ENCODE peak calls at places on chromosomes 2 and 18, in five cellular contexts. One of them, this sample, is unnamed. For H3K36me3 and H3K27me3, the result is how much of the 10 kb centered on the place peaks cover.

GRCh38 chr2:45960057-45960863 is 308.8 kb downstream of the PRKCE start:
- DNase-seq in uterus: no peak
- DNase-seq in SJSA1: no peak
- DNase-seq in adrenal gland: no peak
- DNase-seq in right lobe of liver: no peak
- DNase-seq in this sample: no peak

GRCh38 chr2:140734992-140735391 is 1395.8 kb downstream of the LRP1B start:
- DNase-seq in right lobe of liver: no peak
- DNase-seq in adrenal gland: no peak
- DNase-seq in uterus: no peak
- DNase-seq in SJSA1: no peak
- DNase-seq in this sample: no peak

GRCh38 chr2:134260726-134261125 is 6.9 kb downstream of the MGAT5 start:
- DNase-seq in adrenal gland: no peak
- DNase-seq in SJSA1: peak
- DNase-seq in right lobe of liver: no peak
- DNase-seq in uterus: no peak
- DNase-seq in this sample: no peak

GRCh38 chr18:8045890-8046289 is 478.8 kb downstream of the PTPRM start:
- DNase-seq in adrenal gland: no peak
- DNase-seq in SJSA1: no peak
- DNase-seq in uterus: no peak
- DNase-seq in right lobe of liver: no peak
- DNase-seq in this sample: no peak

GRCh38 chr2:20664071-20664390 is 2.9 kb upstream of the GDF7 start:
- DNase-seq in SJSA1: no peak
- DNase-seq in adrenal gland: no peak
- DNase-seq in right lobe of liver: no peak
- DNase-seq in uterus: no peak
- DNase-seq in this sample: no peak

GRCh38 chr2:73281244-73281643 is 3.0 kb downstream of the FBXO41 start:
- DNase-seq in uterus: no peak
- DNase-seq in right lobe of liver: no peak
- DNase-seq in SJSA1: no peak
- DNase-seq in adrenal gland: no peak
- DNase-seq in this sample: no peak

GRCh38 chr2:146579154-146579930 is 1265.5 kb upstream of the ACVR2A start:
- DNase-seq in uterus: no peak
- DNase-seq in SJSA1: peak
- DNase-seq in right lobe of liver: no peak
- DNase-seq in adrenal gland: no peak
- DNase-seq in this sample: no peak

GRCh38 chr2:172931256-172931894 is 144.3 kb upstream of the MAP3K20 start:
- DNase-seq in uterus: peak
- DNase-seq in adrenal gland: peak
- DNase-seq in right lobe of liver: no peak
- DNase-seq in SJSA1: peak
- DNase-seq in this sample: no peak

GRCh38 chr2:205759286-205759685 is 77.0 kb downstream of the NRP2 start:
- DNase-seq in uterus: no peak
- DNase-seq in right lobe of liver: no peak
- DNase-seq in SJSA1: no peak
- DNase-seq in adrenal gland: no peak
- DNase-seq in this sample: no peak

GRCh38 chr18:9136315-9137141 is at the start of gene ANKRD12:
- DNase-seq in uterus: peak
- DNase-seq in right lobe of liver: peak
- DNase-seq in SJSA1: peak
- DNase-seq in adrenal gland: peak
- DNase-seq in this sample: peak

GRCh38 chr2:7539077-7539476 is 621.9 kb downstream of the RNF144A start:
- DNase-seq in SJSA1: no peak
- DNase-seq in adrenal gland: no peak
- DNase-seq in uterus: no peak
- DNase-seq in right lobe of liver: no peak
- DNase-seq in this sample: no peak

GRCh38 chr2:88959480-88960204 is 268.2 kb downstream of the RPIA start:
- DNase-seq in uterus: no peak
- DNase-seq in adrenal gland: no peak
- DNase-seq in right lobe of liver: no peak
- DNase-seq in SJSA1: no peak
- DNase-seq in this sample: no peak

GRCh38 chr2:236568068-236568921 is 1.3 kb upstream of the ACKR3 start:
- DNase-seq in right lobe of liver: peak
- DNase-seq in SJSA1: no peak
- DNase-seq in adrenal gland: peak
- DNase-seq in uterus: peak
- DNase-seq in this sample: peak

GRCh38 chr2:171522057-171522803 is at the start of gene CYBRD1:
- DNase-seq in uterus: peak
- DNase-seq in SJSA1: peak
- DNase-seq in right lobe of liver: peak
- DNase-seq in adrenal gland: peak
- DNase-seq in this sample: peak

GRCh38 chr2:130845507-130846085 is 8.9 kb downstream of the ARHGEF4 start:
- DNase-seq in SJSA1: no peak
- DNase-seq in right lobe of liver: no peak
- DNase-seq in uterus: no peak
- DNase-seq in adrenal gland: no peak
- DNase-seq in this sample: no peak

GRCh38 chr2:165911231-165911630 is 42.3 kb downstream of the TTC21B start:
- DNase-seq in right lobe of liver: no peak
- DNase-seq in adrenal gland: no peak
- DNase-seq in SJSA1: no peak
- DNase-seq in uterus: no peak
- DNase-seq in this sample: no peak

GRCh38 chr2:18045230-18045629 is 166.8 kb downstream of the KCNS3 start:
- DNase-seq in uterus: no peak
- DNase-seq in SJSA1: no peak
- DNase-seq in right lobe of liver: no peak
- DNase-seq in adrenal gland: no peak
- DNase-seq in this sample: no peak

GRCh38 chr2:106759962-106760361 is 126.0 kb downstream of the ST6GAL2 start:
- DNase-seq in SJSA1: no peak
- DNase-seq in right lobe of liver: no peak
- DNase-seq in adrenal gland: no peak
- DNase-seq in uterus: no peak
- DNase-seq in this sample: no peak

GRCh38 chr2:118492335-118492734 is 355.1 kb downstream of the EN1 start:
- DNase-seq in uterus: no peak
- DNase-seq in right lobe of liver: no peak
- DNase-seq in SJSA1: no peak
- DNase-seq in adrenal gland: no peak
- DNase-seq in this sample: no peak

DNA sequence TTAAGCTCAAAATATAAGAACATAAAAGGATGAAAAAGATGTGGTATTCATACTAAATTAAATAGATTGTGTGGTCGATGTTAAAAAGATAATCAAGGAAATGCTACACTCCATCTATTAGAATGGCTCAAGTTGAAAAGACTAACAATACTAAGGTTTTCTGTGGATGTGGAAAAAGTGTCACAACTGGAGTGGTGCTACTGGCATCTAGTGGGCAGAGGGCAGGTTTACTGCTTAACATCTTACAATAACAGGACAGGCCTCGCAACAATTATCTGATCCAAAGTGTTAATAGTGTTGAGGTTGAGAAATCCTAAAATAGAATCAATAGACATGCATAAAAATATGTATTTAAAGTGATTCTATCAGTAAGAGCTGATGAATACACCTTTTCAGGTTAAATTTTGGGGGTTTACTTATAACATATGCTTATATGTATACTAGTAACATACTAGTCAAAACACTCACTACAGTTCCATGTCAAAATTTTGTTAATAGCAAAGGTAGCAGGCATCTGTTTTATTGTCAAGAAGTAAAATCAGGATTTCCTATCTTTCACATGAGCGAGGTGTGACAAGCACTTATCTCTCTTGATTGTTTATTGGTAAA is 91.5 kb upstream of the TMEFF2 start:
- DNase-seq in uterus: no peak
- DNase-seq in right lobe of liver: no peak
- DNase-seq in adrenal gland: no peak
- DNase-seq in SJSA1: peak
- DNase-seq in this sample: no peak
- H3K27ac ChIP-seq in uterus: no peak
- H3K27ac ChIP-seq in right lobe of liver: no peak
- H3K27ac ChIP-seq in adrenal gland: no peak
- H3K27ac ChIP-seq in SJSA1: no peak
- H3K27ac ChIP-seq in this sample: no peak

DNA sequence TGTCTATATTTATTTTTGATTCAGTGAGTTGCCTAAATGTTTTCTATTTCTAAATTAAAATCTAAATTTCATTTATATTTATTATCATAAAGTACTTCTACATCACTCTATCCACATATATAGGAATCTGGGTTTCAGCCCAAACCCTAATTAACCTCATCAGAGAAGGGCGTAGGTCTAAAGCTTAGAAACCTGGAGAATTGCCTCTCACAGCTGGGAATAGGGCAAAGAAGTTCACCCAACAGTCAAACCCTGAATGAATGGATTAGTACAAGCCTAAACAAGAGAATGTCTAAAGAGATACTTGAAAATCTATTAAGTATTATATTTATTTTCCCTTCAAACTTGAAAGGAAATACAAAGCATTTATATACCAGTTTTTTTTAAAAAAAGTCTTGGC is 26.2 kb downstream of the TFPI start:
- DNase-seq in adrenal gland: no peak
- DNase-seq in SJSA1: no peak
- DNase-seq in right lobe of liver: no peak
- DNase-seq in uterus: no peak
- DNase-seq in this sample: no peak
- H3K36me3 ChIP-seq in adrenal gland: under half
- H3K36me3 ChIP-seq in SJSA1: under half
- H3K36me3 ChIP-seq in right lobe of liver: under half
- H3K36me3 ChIP-seq in uterus: under half
- H3K36me3 ChIP-seq in this sample: under half

GRCh38 chr2:176081451-176081992 is 2.2 kb downstream of the EVX2 start:
- DNase-seq in adrenal gland: no peak
- DNase-seq in right lobe of liver: no peak
- DNase-seq in SJSA1: no peak
- DNase-seq in uterus: no peak
- DNase-seq in this sample: no peak
- H3K27me3 ChIP-seq in adrenal gland: half or more
- H3K27me3 ChIP-seq in right lobe of liver: under half
- H3K27me3 ChIP-seq in SJSA1: half or more
- H3K27me3 ChIP-seq in uterus: half or more
- H3K27me3 ChIP-seq in this sample: half or more

GRCh38 chr2:56390644-56391043 is 206.9 kb downstream of the CCDC85A start:
- DNase-seq in right lobe of liver: no peak
- DNase-seq in uterus: no peak
- DNase-seq in adrenal gland: no peak
- DNase-seq in SJSA1: no peak
- DNase-seq in this sample: no peak
- H3K27ac ChIP-seq in right lobe of liver: no peak
- H3K27ac ChIP-seq in uterus: no peak
- H3K27ac ChIP-seq in adrenal gland: no peak
- H3K27ac ChIP-seq in SJSA1: no peak
- H3K27ac ChIP-seq in this sample: no peak

GRCh38 chr2:127490283-127490682 is 36.0 kb downstream of the IWS1 start:
- DNase-seq in adrenal gland: no peak
- DNase-seq in right lobe of liver: no peak
- DNase-seq in uterus: no peak
- DNase-seq in SJSA1: no peak
- DNase-seq in this sample: no peak
- H3K36me3 ChIP-seq in adrenal gland: half or more
- H3K36me3 ChIP-seq in right lobe of liver: under half
- H3K36me3 ChIP-seq in uterus: under half
- H3K36me3 ChIP-seq in SJSA1: half or more
- H3K36me3 ChIP-seq in this sample: half or more

DNA sequence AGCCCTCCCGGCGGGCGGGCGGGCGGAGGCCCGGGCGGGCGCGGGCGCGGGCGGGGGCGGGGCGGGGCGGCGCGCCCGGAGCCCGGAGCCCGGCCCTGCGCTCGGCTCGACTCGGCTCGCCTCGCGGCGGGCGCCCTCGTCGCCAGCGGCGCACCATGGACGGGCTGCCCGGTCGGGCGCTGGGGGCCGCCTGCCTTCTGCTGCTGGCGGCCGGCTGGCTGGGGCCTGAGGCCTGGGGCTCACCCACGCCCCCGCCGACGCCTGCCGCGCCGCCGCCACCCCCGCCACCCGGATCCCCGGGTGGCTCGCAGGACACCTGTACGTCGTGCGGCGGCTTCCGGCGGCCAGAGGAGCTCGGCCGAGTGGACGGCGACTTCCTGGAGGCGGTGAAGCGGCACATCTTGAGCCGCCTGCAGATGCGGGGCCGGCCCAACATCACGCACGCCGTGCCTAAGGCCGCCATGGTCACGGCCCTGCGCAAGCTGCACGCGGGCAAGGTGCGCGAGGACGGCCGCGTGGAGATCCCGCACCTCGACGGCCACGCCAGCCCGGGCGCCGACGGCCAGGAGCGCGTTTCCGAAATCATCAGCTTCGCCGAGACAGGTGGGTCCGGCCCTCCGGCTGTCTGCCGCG is at the start of gene INHBB:
- DNase-seq in SJSA1: no peak
- DNase-seq in adrenal gland: no peak
- DNase-seq in uterus: no peak
- DNase-seq in right lobe of liver: peak
- DNase-seq in this sample: no peak
- H3K27me3 ChIP-seq in SJSA1: under half
- H3K27me3 ChIP-seq in adrenal gland: under half
- H3K27me3 ChIP-seq in uterus: under half
- H3K27me3 ChIP-seq in right lobe of liver: under half
- H3K27me3 ChIP-seq in this sample: under half

DNA sequence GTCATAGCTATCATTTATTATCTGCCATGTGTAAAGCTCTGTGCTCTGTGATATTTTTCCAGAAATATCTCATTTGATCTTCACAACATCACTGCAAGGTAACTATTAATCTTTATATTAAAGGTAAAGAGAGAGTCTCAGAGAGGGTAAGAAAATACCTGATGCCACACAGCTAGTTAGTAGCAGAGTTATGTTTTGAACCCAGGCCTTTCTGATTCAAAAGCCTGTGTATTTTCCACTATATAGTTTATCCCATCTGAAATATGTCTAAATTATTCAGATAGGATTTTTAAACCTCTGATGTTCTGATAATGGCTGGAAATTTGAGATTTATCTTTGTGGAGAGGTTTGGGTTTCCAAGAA is 10.1 kb downstream of the INPP1 start:
- DNase-seq in SJSA1: no peak
- DNase-seq in right lobe of liver: no peak
- DNase-seq in adrenal gland: no peak
- DNase-seq in uterus: no peak
- DNase-seq in this sample: no peak
- H3K27ac ChIP-seq in SJSA1: no peak
- H3K27ac ChIP-seq in right lobe of liver: peak
- H3K27ac ChIP-seq in adrenal gland: peak
- H3K27ac ChIP-seq in uterus: peak
- H3K27ac ChIP-seq in this sample: peak